ENCODE peak calls at places on chromosome 4, in four cellular contexts. Q, W, G and H are unnamed samples. For H3K4me1, the result is how much of the 10 kb centered on the place peaks cover.

GRCh38 chr4:153140294-153140693 is 63.9 kb upstream of the TRIM2 start:
- DNase-seq in Q (peak), W (no peak), G (no peak), H (no peak)

GRCh38 chr4:176735300-176735699 is 57.4 kb downstream of the VEGFC start:
- DNase-seq in Q (peak), W (no peak), G (no peak), H (no peak)

GRCh38 chr4:108454227-108454626 is 166.1 kb upstream of the RPL34 start:
- DNase-seq in Q (peak), W (no peak), G (no peak), H (no peak)

GRCh38 chr4:158996669-158997074 is 106.2 kb upstream of the RAPGEF2 start:
- DNase-seq in Q (peak), W (no peak), G (peak), H (no peak)

GRCh38 chr4:89558147-89558546 is 250.5 kb upstream of the GPRIN3 start:
- DNase-seq in Q (no peak), W (no peak), G (no peak), H (no peak)

GRCh38 chr4:143433231-143433630 is 80.3 kb upstream of the SMARCA5 start:
- DNase-seq in Q (no peak), W (no peak), G (no peak), H (no peak)

GRCh38 chr4:2694691-2695090 is 61.4 kb downstream of the TNIP2 start:
- DNase-seq in Q (peak), W (no peak), G (no peak), H (no peak)

GRCh38 chr4:183161630-183162029 is 62.6 kb downstream of the WWC2 start:
- DNase-seq in Q (no peak), W (no peak), G (no peak), H (no peak)

GRCh38 chr4:183495182-183495581 is 9.7 kb upstream of the ING2 start:
- DNase-seq in Q (no peak), W (no peak), G (no peak), H (no peak)

GRCh38 chr4:20474119-20474518 is 222.4 kb downstream of the SLIT2 start:
- DNase-seq in Q (no peak), W (no peak), G (no peak), H (no peak)

GRCh38 chr4:102817021-102817605 is 10.2 kb downstream of the UBE2D3 start:
- DNase-seq in Q (no peak), W (no peak), G (no peak), H (no peak)

GRCh38 chr4:76705497-76705896 is 192.4 kb downstream of the SOWAHB start:
- DNase-seq in Q (no peak), W (no peak), G (no peak), H (no peak)

GRCh38 chr4:76703123-76703490 is 194.8 kb downstream of the SOWAHB start:
- DNase-seq in Q (no peak), W (no peak), G (no peak), H (no peak)

GRCh38 chr4:76702440-76703122 is 195.4 kb downstream of the SOWAHB start:
- DNase-seq in Q (no peak), W (no peak), G (no peak), H (no peak)

GRCh38 chr4:76703676-76704075 is 194.3 kb downstream of the SOWAHB start:
- DNase-seq in Q (peak), W (no peak), G (no peak), H (no peak)

DNA sequence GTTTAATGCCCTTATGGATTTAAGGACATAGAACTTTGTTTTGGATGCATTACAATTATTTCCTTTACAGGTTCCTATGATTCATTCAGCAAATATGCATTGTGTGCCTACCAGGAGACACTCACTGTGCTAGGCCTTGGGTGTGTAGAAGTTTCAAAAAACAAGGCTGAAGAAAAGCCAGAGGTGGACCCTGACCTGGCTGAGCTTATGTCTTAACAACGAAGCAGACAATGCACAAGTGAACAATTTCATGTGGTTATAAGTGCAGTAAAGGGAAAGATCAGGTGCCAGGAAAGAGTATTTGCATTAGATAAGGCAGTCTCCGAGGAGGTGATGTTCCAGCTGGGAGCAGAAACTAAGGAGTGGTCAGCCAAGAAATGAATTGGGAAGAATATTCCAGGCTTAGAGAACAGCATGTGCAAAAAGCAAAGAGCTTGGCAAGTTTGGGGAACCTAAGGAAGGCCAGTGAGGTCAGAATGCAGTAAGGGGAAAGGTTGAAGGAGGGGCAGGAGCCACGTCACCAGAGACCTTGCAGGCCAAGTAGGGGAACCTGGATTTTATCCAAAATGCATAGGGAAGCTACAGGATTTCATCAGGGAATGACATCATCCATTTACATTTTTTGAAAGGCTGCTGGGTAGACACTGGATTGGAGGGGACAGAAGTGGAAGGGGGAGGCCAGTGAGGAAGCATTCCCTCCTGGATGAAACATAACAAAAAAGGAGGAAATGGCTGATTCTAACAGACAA is 193.6 kb downstream of the SOWAHB start:
- DNase-seq in Q (peak), W (peak), G (peak), H (peak)
- H3K4me1 ChIP-seq in Q (under half), W (under half), G (under half), H (under half)

DNA sequence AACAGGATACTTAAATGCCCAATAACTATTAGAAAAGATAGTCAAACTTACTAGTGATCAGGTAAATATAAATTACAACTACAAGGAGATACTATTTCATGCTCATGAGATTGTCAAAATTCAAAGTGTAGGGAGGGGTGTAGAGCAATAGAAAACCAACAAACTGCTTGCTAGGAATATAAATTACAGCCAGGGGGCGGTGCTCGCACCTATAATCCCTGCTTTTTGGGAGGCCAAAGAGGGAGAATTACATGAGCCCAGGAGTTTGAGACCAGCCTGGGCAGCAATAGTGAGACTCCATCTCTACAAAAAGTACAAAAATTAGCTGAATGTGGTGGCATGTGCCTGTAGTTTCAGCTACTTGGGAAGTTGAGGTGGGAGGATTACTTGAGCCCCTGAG is 556.5 kb upstream of the NR3C2 start:
- DNase-seq in Q (no peak), W (no peak), G (no peak), H (no peak)
- TF ChIP-seq CTCF in Q (peak), W (no peak), G (no peak), H (no peak)

GRCh38 chr4:113476800-113477199 is 284.7 kb downstream of the CAMK2D start:
- DNase-seq in Q (no peak), W (no peak), G (no peak), H (no peak)

GRCh38 chr4:113471141-113471860 is 290.2 kb downstream of the CAMK2D start:
- DNase-seq in Q (peak), W (no peak), G (no peak), H (no peak)

GRCh38 chr4:113472864-113473263 is 288.7 kb downstream of the CAMK2D start:
- DNase-seq in Q (no peak), W (no peak), G (no peak), H (no peak)

GRCh38 chr4:113478032-113478431 is 283.5 kb downstream of the CAMK2D start:
- DNase-seq in Q (no peak), W (no peak), G (no peak), H (no peak)

GRCh38 chr4:113474017-113474416 is 287.5 kb downstream of the CAMK2D start:
- DNase-seq in Q (peak), W (no peak), G (no peak), H (no peak)
- H3K27ac ChIP-seq in Q (peak), W (no peak), G (no peak), H (no peak)

DNA sequence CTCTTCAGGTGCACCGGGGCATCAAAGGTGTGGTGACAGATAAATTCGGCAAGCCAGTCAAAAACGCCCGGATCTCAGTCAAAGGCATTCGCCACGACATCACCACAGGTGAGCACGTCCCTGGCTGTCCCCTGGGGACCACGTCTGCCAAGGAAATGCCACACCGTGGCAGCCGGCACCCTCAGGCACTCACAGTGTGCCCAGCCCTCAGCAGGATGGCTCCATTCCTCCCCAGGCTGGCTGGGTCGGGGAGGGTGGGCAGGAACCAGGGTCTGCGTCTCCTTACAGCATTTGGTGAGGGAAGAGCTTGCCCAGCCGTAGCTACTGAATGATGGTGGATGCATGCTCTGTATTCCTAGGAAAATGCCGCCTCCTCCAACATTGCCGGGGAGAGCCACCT is 25.9 kb downstream of the CPZ start:
- DNase-seq in Q (no peak), W (no peak), G (no peak), H (no peak)
- H3K4me1 ChIP-seq in Q (under half), W (under half), G (under half), H (under half)

DNA sequence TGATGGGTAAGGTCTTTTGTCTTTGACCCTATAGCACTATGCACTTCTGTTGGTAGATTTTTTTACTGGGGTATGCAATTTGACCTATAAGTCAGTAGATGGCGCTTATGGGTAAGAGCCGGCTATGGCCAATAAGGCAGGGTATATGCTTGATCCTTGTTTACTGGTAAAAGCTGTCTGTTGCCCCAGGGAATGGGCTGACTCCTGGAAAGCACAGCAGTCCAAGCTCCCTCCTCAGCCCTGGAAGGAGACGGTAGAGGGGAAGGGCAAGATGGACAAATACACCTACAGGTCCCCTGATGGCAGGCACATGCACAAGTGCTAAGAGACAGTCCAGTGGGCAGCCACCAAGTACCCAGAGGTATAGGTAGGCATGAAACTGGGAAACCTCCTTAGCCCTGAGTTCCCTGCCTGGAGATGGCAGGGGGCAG is 63.7 kb downstream of the ADAMTS3 start:
- DNase-seq in Q (peak), W (no peak), G (peak), H (no peak)
- TF ChIP-seq CTCF in Q (peak), W (peak), G (peak), H (peak)

GRCh38 chr4:71186257-71186565 is 152.6 kb upstream of the SLC4A4 start:
- DNase-seq in Q (no peak), W (no peak), G (peak), H (no peak)
- H3K27ac ChIP-seq in Q (peak), W (peak), G (peak), H (no peak)

DNA sequence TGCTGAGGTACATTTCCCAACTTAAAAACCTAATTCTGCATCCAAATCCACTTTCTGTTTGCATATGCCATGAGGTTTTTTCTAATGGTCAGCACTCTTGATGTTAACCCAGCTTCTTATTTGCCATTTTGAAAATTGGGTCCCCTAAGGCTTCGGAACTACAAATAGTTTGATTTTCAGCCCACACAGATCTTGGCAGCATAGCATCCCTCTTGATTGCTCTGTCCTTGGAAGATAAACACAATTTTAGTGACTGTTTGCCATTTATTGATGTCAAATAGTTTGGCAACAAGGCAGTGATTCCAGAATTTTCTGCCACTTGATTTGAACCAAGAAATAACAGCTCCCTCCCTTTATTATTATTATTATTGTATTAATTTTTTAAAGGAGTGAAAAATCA is 696.9 kb downstream of the RAB28 start:
- DNase-seq in Q (no peak), W (no peak), G (no peak), H (no peak)
- H3K4me1 ChIP-seq in Q (under half), W (under half), G (under half), H (under half)

DNA sequence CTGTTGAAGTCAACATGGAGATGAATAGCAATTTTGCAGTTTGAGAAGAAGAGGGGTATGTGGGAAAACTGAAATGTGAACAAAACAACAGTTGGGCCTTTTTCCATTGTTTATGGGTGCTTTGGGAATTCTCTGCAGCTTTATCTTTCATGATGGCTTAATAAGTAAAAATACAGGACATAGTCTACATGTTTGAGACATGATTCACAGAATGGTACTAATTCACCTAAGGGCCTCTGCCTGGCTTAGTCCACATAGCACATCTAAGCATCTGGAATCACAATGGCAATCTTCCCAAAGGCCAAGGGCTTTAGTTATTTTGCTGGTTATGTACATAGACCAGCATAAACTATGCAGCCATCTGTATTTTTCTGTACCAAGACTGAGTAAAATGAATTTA is 512.8 kb upstream of the FAT1 start:
- DNase-seq in Q (peak), W (no peak), G (no peak), H (no peak)
- TF ChIP-seq CTCF in Q (no peak), W (no peak), G (no peak), H (no peak)